ENCODE peak calls at places on chromosomes 4 and X, in five cellular contexts. One of them, this sample, is unnamed. For H3K4me1 and H3K36me3, the result is how much of the 10 kb centered on the place peaks cover.

GRCh38 chr4:78585633-78586032 is 34.1 kb downstream of the ANXA3 start:
- DNase-seq in SJSA1: no peak
- DNase-seq in endodermal cell: no peak
- DNase-seq in SK-N-SH: no peak
- DNase-seq in psoas muscle: no peak
- DNase-seq in this sample: no peak

GRCh38 chr4:33200377-33200776 is 2480.2 kb downstream of the PCDH7 start:
- DNase-seq in SJSA1: no peak
- DNase-seq in endodermal cell: no peak
- DNase-seq in SK-N-SH: no peak
- DNase-seq in psoas muscle: no peak
- DNase-seq in this sample: no peak

GRCh38 chr4:23889814-23890269 is at the start of gene PPARGC1A:
- DNase-seq in SJSA1: no peak
- DNase-seq in endodermal cell: peak
- DNase-seq in SK-N-SH: peak
- DNase-seq in psoas muscle: peak
- DNase-seq in this sample: peak

GRCh38 chr4:77203380-77204197 is 46.6 kb downstream of the CCNG2 start:
- DNase-seq in SJSA1: peak
- DNase-seq in endodermal cell: peak
- DNase-seq in SK-N-SH: peak
- DNase-seq in psoas muscle: peak
- DNase-seq in this sample: no peak

GRCh38 chr4:133402616-133403015 is 253.5 kb downstream of the PCDH10 start:
- DNase-seq in SJSA1: no peak
- DNase-seq in endodermal cell: no peak
- DNase-seq in SK-N-SH: no peak
- DNase-seq in psoas muscle: no peak
- DNase-seq in this sample: no peak

GRCh38 chr4:59374416-59374815 is 1825.7 kb upstream of the ADGRL3 start:
- DNase-seq in SJSA1: no peak
- DNase-seq in endodermal cell: no peak
- DNase-seq in SK-N-SH: no peak
- DNase-seq in psoas muscle: no peak
- DNase-seq in this sample: no peak

GRCh38 chr4:59553739-59554126 is 1646.4 kb upstream of the ADGRL3 start:
- DNase-seq in SJSA1: no peak
- DNase-seq in endodermal cell: no peak
- DNase-seq in SK-N-SH: no peak
- DNase-seq in psoas muscle: no peak
- DNase-seq in this sample: no peak

GRCh38 chr4:41160856-41161255 is 53.5 kb downstream of the APBB2 start:
- DNase-seq in SJSA1: no peak
- DNase-seq in endodermal cell: no peak
- DNase-seq in SK-N-SH: no peak
- DNase-seq in psoas muscle: no peak
- DNase-seq in this sample: no peak

GRCh38 chrX:107700317-107700774 is 72.0 kb downstream of the PRPS1 start:
- DNase-seq in SJSA1: no peak
- DNase-seq in endodermal cell: peak
- DNase-seq in SK-N-SH: no peak
- DNase-seq in psoas muscle: no peak
- DNase-seq in this sample: no peak

GRCh38 chr4:166816901-166817300 is 417.4 kb downstream of the SPOCK3 start:
- DNase-seq in SJSA1: no peak
- DNase-seq in endodermal cell: no peak
- DNase-seq in SK-N-SH: no peak
- DNase-seq in psoas muscle: no peak
- DNase-seq in this sample: no peak

GRCh38 chr4:2714918-2715317 is 41.2 kb downstream of the TNIP2 start:
- DNase-seq in SJSA1: no peak
- DNase-seq in endodermal cell: no peak
- DNase-seq in SK-N-SH: no peak
- DNase-seq in psoas muscle: no peak
- DNase-seq in this sample: no peak

GRCh38 chrX:1165535-1166196 is 46.8 kb downstream of the CRLF2 start:
- DNase-seq in SJSA1: peak
- DNase-seq in endodermal cell: peak
- DNase-seq in SK-N-SH: no peak
- DNase-seq in psoas muscle: no peak
- DNase-seq in this sample: no peak

DNA sequence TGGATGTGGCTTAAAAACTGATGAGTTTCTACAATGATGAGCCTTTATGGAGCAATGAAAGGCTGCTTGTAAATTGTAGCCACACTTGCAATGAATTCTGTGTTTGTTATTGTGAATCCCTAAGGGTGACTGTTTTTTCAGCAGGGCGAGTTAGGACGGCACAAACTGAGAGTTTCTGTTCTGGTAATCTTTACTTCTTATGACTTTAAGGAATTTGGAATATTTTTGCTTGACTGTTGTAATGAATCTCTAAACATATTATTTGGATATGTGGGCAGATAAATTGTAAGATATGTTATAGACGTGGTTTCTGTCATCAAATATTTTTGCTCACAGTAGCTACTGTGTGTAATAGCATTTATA is 22.2 kb downstream of the RBPJ start:
- DNase-seq in SJSA1: no peak
- DNase-seq in endodermal cell: no peak
- DNase-seq in SK-N-SH: no peak
- DNase-seq in psoas muscle: no peak
- DNase-seq in this sample: no peak
- H3K4me1 ChIP-seq in SJSA1: under half
- H3K4me1 ChIP-seq in endodermal cell: under half
- H3K4me1 ChIP-seq in SK-N-SH: under half
- H3K4me1 ChIP-seq in psoas muscle: under half
- H3K4me1 ChIP-seq in this sample: under half

DNA sequence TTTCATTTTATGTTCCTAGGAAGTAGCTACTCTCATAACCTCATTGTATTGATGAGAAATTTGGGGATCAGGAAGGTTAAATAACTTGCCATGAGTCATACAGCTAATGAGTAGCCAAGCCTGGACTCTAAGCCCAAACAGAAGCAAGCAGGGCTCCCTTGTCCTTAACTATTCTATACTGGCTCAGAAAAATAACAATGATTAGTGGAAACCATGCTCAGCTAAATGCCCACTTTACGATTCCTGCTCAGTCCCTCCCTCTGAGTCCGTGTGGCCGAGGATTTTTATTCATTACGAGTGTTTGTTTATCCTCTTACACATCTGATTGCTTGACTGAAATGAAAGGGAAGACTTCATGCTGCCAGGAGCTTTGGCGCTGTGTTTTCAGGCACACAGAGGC is 100.9 kb downstream of the SLC34A2 start:
- DNase-seq in SJSA1: no peak
- DNase-seq in endodermal cell: no peak
- DNase-seq in SK-N-SH: no peak
- DNase-seq in psoas muscle: no peak
- DNase-seq in this sample: no peak
- H3K36me3 ChIP-seq in SJSA1: under half
- H3K36me3 ChIP-seq in endodermal cell: under half
- H3K36me3 ChIP-seq in SK-N-SH: under half
- H3K36me3 ChIP-seq in psoas muscle: under half
- H3K36me3 ChIP-seq in this sample: under half

GRCh38 chr4:179437962-179438361 is 1995.7 kb upstream of the AGA start:
- DNase-seq in SJSA1: no peak
- DNase-seq in endodermal cell: no peak
- DNase-seq in SK-N-SH: no peak
- DNase-seq in psoas muscle: no peak
- DNase-seq in this sample: no peak
- H3K4me3 ChIP-seq in SJSA1: no peak
- H3K4me3 ChIP-seq in endodermal cell: no peak
- H3K4me3 ChIP-seq in SK-N-SH: no peak
- H3K4me3 ChIP-seq in psoas muscle: no peak
- H3K4me3 ChIP-seq in this sample: no peak

DNA sequence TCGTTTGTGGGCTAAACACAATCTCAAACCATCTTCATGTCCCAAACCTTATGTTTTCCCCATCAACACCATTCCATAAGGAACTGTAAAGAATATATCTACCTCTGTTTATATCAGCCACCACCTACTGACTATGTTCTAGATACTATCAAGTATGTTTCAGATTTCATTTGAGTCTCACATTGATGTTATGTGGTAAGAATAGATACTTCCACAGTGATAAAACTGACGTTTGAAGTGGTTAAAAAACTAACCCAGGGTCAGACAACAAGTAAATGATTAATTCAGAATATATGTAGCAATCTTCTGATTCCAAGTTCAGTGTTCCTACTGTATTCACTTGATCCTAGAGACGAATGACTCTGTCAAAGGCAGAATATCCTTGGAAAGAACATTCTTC is 156.8 kb upstream of the RASGEF1B start:
- DNase-seq in SJSA1: no peak
- DNase-seq in endodermal cell: no peak
- DNase-seq in SK-N-SH: no peak
- DNase-seq in psoas muscle: no peak
- DNase-seq in this sample: no peak
- H3K4me1 ChIP-seq in SJSA1: under half
- H3K4me1 ChIP-seq in endodermal cell: under half
- H3K4me1 ChIP-seq in SK-N-SH: under half
- H3K4me1 ChIP-seq in psoas muscle: under half
- H3K4me1 ChIP-seq in this sample: under half

DNA sequence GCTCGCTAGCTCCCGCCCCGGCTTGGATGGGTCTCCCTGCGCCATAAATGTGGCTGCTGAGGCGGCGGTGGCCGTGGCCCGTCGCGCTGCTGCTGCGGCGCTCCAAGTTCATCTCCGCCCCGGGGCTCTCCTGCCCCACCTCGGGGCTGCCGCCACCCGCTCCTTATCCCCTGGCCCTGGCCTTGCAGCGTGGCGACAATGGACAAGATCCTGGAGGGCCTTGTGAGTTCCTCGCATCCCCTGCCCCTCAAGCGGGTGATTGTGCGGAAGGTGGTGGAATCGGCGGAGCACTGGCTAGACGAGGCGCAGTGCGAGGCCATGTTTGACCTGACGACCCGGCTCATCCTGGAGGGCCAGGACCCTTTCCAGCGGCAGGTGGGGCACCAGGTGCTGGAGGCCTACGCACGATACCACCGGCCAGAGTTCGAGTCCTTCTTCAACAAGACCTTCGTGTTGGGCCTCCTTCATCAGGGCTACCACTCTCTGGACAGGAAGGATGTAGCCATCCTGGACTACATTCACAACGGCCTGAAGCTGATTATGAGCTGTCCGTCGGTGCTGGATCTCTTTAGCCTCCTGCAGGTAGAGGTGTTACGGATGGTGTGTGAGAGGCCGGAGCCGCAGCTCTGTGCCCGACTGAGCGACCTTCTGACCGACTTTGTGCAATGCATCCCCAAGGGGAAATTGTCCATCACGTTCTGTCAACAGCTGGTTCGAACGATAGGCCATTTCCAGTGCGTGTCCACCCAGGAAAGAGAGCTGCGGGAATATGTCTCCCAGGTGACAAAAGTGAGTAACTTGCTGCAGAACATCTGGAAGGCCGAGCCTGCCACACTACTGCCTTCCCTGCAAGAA is 763 bp downstream of the USP38 start:
- DNase-seq in SJSA1: peak
- DNase-seq in endodermal cell: peak
- DNase-seq in SK-N-SH: peak
- DNase-seq in psoas muscle: no peak
- DNase-seq in this sample: no peak
- H3K36me3 ChIP-seq in SJSA1: under half
- H3K36me3 ChIP-seq in endodermal cell: under half
- H3K36me3 ChIP-seq in SK-N-SH: under half
- H3K36me3 ChIP-seq in psoas muscle: under half
- H3K36me3 ChIP-seq in this sample: under half

GRCh38 chr4:104493071-104493831 is 1.4 kb downstream of the CXXC4 start:
- DNase-seq in SJSA1: no peak
- DNase-seq in endodermal cell: peak
- DNase-seq in SK-N-SH: peak
- DNase-seq in psoas muscle: no peak
- DNase-seq in this sample: no peak

GRCh38 chr4:104490096-104490769 is 4.5 kb downstream of the CXXC4 start:
- DNase-seq in SJSA1: no peak
- DNase-seq in endodermal cell: peak
- DNase-seq in SK-N-SH: peak
- DNase-seq in psoas muscle: no peak
- DNase-seq in this sample: peak

GRCh38 chr4:104490770-104491395 is 3.8 kb downstream of the CXXC4 start:
- DNase-seq in SJSA1: peak
- DNase-seq in endodermal cell: peak
- DNase-seq in SK-N-SH: peak
- DNase-seq in psoas muscle: peak
- DNase-seq in this sample: peak

GRCh38 chr4:104491396-104491821 is 3.3 kb downstream of the CXXC4 start:
- DNase-seq in SJSA1: peak
- DNase-seq in endodermal cell: peak
- DNase-seq in SK-N-SH: peak
- DNase-seq in psoas muscle: peak
- DNase-seq in this sample: peak

DNA sequence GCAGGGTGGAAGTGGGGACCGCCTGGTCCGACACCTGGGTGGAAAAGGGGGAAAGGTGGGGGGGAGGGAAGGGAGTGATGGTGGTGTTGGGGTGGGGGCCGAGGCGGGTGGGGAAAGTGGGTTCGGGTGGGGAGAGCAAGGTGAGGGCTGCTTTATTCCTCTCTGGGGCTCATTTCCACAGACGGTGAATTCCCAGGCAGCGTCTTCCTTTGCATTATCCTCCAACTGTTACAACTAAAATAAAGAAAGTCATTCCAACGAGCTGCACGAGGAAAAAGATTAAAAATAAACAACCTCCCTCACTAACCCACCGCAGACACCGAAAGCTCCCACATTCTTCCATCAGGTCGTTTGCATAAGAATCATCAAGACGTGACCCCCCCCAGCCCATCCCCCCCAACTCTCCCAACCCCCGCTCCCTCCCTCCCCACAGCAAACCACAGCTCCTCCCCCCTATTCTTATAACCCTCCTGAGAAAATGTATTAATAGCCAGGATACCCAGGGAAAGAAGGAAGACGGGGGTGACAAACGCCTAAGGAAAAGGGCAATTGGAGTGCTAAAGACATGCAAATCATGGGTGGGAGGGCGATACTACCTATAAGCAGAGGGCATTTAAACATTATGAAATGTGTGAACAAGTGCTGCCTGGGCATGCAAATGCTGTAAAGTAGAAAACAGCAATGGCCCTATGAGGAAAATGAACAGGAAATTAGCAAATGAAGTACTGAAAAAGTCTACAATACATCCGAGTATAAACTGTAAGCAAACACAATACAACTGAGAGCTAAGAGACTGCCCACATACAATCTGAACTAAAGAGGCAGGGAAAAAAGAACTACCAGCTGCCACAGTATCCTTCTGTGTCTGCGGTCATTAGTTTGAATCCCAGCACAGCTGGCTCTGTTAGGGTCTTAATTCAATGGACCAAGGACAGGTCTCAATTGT is 2.6 kb downstream of the CXXC4 start:
- DNase-seq in SJSA1: no peak
- DNase-seq in endodermal cell: peak
- DNase-seq in SK-N-SH: peak
- DNase-seq in psoas muscle: no peak
- DNase-seq in this sample: peak
- H3K4me3 ChIP-seq in SJSA1: peak
- H3K4me3 ChIP-seq in endodermal cell: peak
- H3K4me3 ChIP-seq in SK-N-SH: peak
- H3K4me3 ChIP-seq in psoas muscle: peak
- H3K4me3 ChIP-seq in this sample: peak

This sample was measured in HAP-1.